ENCODE peak calls at places on chromosomes 13 and 19, in four cellular contexts. D is brain microvascular endothelial cell, S is upper lobe of right lung, X is right atrium auricular region. W is an unnamed sample. For H3K36me3, the result is how much of the 10 kb centered on the place peaks cover.

GRCh38 chr13:66427330-66427990 is 802.7 kb downstream of the PCDH9 start:
- DNase-seq in D (no peak), S (no peak), X (no peak), W (no peak)

GRCh38 chr19:8518536-8518935 is 4.6 kb upstream of the ZNF414 start:
- DNase-seq in D (no peak), S (no peak), X (no peak), W (no peak)

GRCh38 chr19:34818270-34818669 is 45.3 kb upstream of the ZNF599 start:
- DNase-seq in D (no peak), S (no peak), X (no peak), W (no peak)

GRCh38 chr13:43916828-43917227 is 37.1 kb downstream of the LACC1 start:
- DNase-seq in D (no peak), S (no peak), X (no peak), W (no peak)

GRCh38 chr19:30227661-30228112 is 144.5 kb upstream of the ZNF536 start:
- DNase-seq in D (peak), S (peak), X (no peak), W (peak)

GRCh38 chr19:43148233-43148632 is 38.1 kb downstream of the PSG5 start:
- DNase-seq in D (peak), S (no peak), X (no peak), W (no peak)

GRCh38 chr13:47146136-47146535 is 249.3 kb upstream of the HTR2A start:
- DNase-seq in D (no peak), S (no peak), X (no peak), W (no peak)

GRCh38 chr19:772730-773436 is 22.0 kb downstream of the MISP start:
- DNase-seq in D (no peak), S (no peak), X (no peak), W (no peak)

GRCh38 chr13:31767175-31767900 is 28.0 kb downstream of the RXFP2 start:
- DNase-seq in D (peak), S (no peak), X (no peak), W (no peak)

GRCh38 chr19:41887711-41888382 is 4.9 kb downstream of the ARHGEF1 start:
- DNase-seq in D (no peak), S (peak), X (no peak), W (no peak)

GRCh38 chr19:33819875-33820781 is 23.5 kb downstream of the KCTD15 start:
- DNase-seq in D (peak), S (peak), X (peak), W (peak)

GRCh38 chr13:44174769-44175425 is 198.7 kb upstream of the SERP2 start:
- DNase-seq in D (peak), S (no peak), X (no peak), W (no peak)

GRCh38 chr13:85520445-85520844 is 278.8 kb downstream of the SLITRK6 start:
- DNase-seq in D (no peak), S (no peak), X (no peak), W (no peak)

GRCh38 chr13:48317511-48317981 is 14.0 kb downstream of the RB1 start:
- DNase-seq in D (no peak), S (no peak), X (no peak), W (peak)

DNA sequence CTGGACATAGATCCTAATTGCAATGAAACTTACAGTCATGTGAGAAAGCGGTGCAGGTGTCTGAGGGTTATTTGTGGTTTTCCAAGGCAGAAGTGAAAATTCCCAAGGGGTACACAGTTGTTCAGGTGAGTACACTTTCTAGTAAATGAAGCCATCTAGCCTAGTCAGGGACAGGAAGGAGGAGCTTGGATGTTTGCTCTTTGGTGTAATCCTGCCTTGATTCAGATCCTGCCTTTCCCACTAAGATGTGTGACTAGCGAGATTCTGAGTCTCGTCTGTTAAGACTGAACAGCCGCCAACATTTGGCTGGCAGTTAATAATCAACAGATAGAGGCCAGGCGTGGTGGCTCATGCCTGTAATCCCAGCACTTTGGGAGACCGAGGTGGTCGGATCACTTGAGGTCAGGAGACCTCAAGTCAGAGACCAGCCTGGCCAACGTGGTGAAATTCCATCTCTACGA is 2.5 kb downstream of the RPS9 start:
- DNase-seq in D (no peak), S (no peak), X (no peak), W (no peak)
- H3K4me3 ChIP-seq in D (peak), S (peak), X (no peak), W (peak)

DNA sequence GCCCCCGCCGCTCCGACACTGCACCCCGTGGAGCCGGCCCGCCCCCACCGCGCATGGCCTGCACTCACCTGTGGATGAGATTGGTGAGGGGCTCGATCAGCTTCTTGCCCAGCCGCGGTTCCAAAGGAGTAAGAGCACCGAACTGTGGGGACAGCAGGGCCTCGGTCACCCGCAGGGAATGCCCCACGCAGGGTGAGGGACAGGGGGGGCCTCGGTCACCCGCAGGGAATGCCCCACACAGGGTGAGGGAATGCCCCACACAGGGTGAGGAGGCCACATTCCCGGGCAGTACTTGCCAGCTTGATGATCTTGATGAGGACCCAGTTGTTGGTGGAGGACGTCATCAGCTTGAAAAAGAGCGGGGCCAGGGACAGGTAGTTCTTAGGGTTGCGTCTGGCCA is 22.3 kb downstream of the AP3D1 start:
- DNase-seq in D (no peak), S (no peak), X (no peak), W (no peak)
- H3K36me3 ChIP-seq in D (half or more), S (half or more), X (under half), W (under half)

DNA sequence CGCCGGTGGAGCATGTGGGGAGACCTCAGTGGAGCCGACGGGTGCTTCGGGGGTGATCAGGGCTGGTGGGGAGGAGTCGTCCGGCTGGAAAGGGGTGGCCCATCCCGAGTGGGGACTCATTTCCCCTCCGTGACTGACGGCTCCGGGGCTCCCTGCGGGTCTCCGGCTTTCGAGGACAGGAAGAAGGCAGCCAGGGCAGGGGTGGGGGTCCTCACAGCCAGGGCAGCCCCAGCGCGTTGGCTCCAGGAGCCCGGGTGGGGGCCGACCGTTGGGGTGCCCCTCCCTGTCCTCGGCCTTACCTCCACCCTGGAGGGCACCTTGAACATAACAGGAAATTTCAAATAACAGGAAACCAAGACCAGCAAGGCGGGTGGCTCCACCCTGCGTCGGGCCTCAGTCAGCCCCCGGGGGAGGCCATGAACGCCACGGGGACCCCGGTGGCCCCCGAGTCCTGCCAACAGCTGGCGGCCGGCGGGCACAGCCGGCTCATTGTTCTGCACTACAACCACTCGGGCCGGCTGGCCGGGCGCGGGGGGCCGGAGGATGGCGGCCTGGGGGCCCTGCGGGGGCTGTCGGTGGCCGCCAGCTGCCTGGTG is at the start of gene S1PR4:
- DNase-seq in D (no peak), S (peak), X (no peak), W (no peak)
- H3K4me3 ChIP-seq in D (no peak), S (peak), X (peak), W (peak)

DNA sequence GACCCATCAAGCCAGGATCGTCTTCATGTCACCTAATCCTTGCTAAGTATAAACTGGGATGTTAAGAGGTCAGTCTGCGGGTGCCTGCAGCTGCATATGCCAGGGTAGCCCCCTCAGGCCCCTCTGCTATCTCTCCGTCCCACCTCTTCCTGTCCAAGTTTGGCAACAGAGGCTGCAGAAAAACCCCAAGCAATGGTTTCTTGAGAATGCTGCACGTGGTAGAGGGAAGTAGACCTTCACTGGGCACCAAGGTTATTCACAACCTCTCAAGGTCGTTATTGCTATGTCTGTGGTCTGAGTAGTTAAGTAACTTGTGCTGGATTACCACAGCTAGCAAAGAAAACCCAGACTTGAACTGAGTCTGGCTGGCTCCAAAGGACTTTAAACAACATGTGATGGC is 77.9 kb upstream of the XPO4 start:
- DNase-seq in D (no peak), S (no peak), X (no peak), W (no peak)
- H3K36me3 ChIP-seq in D (half or more), S (half or more), X (half or more), W (under half)

GRCh38 chr13:99656092-99656745 is 154.9 kb downstream of the TM9SF2 start:
- DNase-seq in D (peak), S (no peak), X (peak), W (peak)

GRCh38 chr13:99656843-99657506 is 155.7 kb downstream of the TM9SF2 start:
- DNase-seq in D (no peak), S (no peak), X (no peak), W (no peak)

GRCh38 chr13:99659234-99659633 is 158.0 kb downstream of the TM9SF2 start:
- DNase-seq in D (no peak), S (no peak), X (no peak), W (no peak)

GRCh38 chr13:99658266-99658991 is 157.2 kb downstream of the TM9SF2 start:
- DNase-seq in D (peak), S (peak), X (peak), W (peak)

GRCh38 chr13:99657848-99658265 is 156.6 kb downstream of the TM9SF2 start:
- DNase-seq in D (peak), S (peak), X (peak), W (no peak)
- H3K4me3 ChIP-seq in D (peak), S (peak), X (peak), W (peak)

GRCh38 chr13:41075034-41075433 is 13.7 kb downstream of the WBP4 start:
- DNase-seq in D (no peak), S (no peak), X (no peak), W (no peak)

GRCh38 chr13:41074523-41074922 is 13.2 kb downstream of the WBP4 start:
- DNase-seq in D (no peak), S (no peak), X (no peak), W (no peak)

GRCh38 chr13:41077475-41077874 is 16.2 kb downstream of the WBP4 start:
- DNase-seq in D (no peak), S (no peak), X (no peak), W (no peak)

GRCh38 chr13:41075485-41075884 is 14.2 kb downstream of the WBP4 start:
- DNase-seq in D (no peak), S (no peak), X (no peak), W (no peak)

GRCh38 chr13:41079725-41080124 is 18.4 kb downstream of the WBP4 start:
- DNase-seq in D (no peak), S (no peak), X (no peak), W (no peak)
- H3K36me3 ChIP-seq in D (under half), S (half or more), X (half or more), W (under half)

GRCh38 chr19:4115050-4115817 is 8.7 kb downstream of the MAP2K2 start:
- DNase-seq in D (no peak), S (no peak), X (no peak), W (no peak)
- H3K4me3 ChIP-seq in D (no peak), S (no peak), X (no peak), W (no peak)

GRCh38 chr19:47494729-47495128 is 10.7 kb upstream of the KPTN start:
- DNase-seq in D (no peak), S (no peak), X (no peak), W (no peak)
- H3K36me3 ChIP-seq in D (under half), S (half or more), X (half or more), W (under half)

GRCh38 chr19:17391371-17392151 is 2.4 kb downstream of the CCDC194 start:
- DNase-seq in D (no peak), S (no peak), X (no peak), W (no peak)
- H3K4me3 ChIP-seq in D (peak), S (peak), X (peak), W (peak)